ENCODE peak calls at places on chromosomes 1 and 21, in eight cellular contexts. One of them, this sample, is unnamed.

GRCh38 chr1:11078631-11079030 is 18.8 kb upstream of the SRM start:
- DNase-seq in Calu3: no peak
- DNase-seq in GM20000: no peak
- DNase-seq in AG04450: no peak
- DNase-seq in uterus: no peak
- DNase-seq in BJ: peak
- DNase-seq in heart right ventricle: no peak
- DNase-seq in tibial artery: no peak
- DNase-seq in this sample: no peak

GRCh38 chr21:17585875-17586450 is 26.7 kb downstream of the BTG3 start:
- DNase-seq in Calu3: peak
- DNase-seq in GM20000: no peak
- DNase-seq in AG04450: no peak
- DNase-seq in uterus: no peak
- DNase-seq in BJ: no peak
- DNase-seq in heart right ventricle: no peak
- DNase-seq in tibial artery: no peak
- DNase-seq in this sample: peak

GRCh38 chr1:221549815-221550214 is 192.1 kb downstream of the DUSP10 start:
- DNase-seq in Calu3: no peak
- DNase-seq in GM20000: no peak
- DNase-seq in AG04450: no peak
- DNase-seq in uterus: no peak
- DNase-seq in BJ: no peak
- DNase-seq in heart right ventricle: no peak
- DNase-seq in tibial artery: no peak
- DNase-seq in this sample: no peak

GRCh38 chr1:87706779-87707228 is 378.1 kb downstream of the LMO4 start:
- DNase-seq in Calu3: no peak
- DNase-seq in GM20000: no peak
- DNase-seq in AG04450: no peak
- DNase-seq in uterus: no peak
- DNase-seq in BJ: no peak
- DNase-seq in heart right ventricle: no peak
- DNase-seq in tibial artery: no peak
- DNase-seq in this sample: no peak

GRCh38 chr1:153636312-153636711 is 2.4 kb downstream of the CHTOP start:
- DNase-seq in Calu3: no peak
- DNase-seq in GM20000: no peak
- DNase-seq in AG04450: no peak
- DNase-seq in uterus: no peak
- DNase-seq in BJ: no peak
- DNase-seq in heart right ventricle: no peak
- DNase-seq in tibial artery: no peak
- DNase-seq in this sample: no peak

GRCh38 chr1:17316704-17317103 is 8.7 kb downstream of the PADI4 start:
- DNase-seq in Calu3: no peak
- DNase-seq in GM20000: no peak
- DNase-seq in AG04450: no peak
- DNase-seq in uterus: no peak
- DNase-seq in BJ: no peak
- DNase-seq in heart right ventricle: no peak
- DNase-seq in tibial artery: no peak
- DNase-seq in this sample: no peak

GRCh38 chr1:237562247-237562823 is 328.4 kb downstream of the ZP4 start:
- DNase-seq in Calu3: peak
- DNase-seq in GM20000: peak
- DNase-seq in AG04450: peak
- DNase-seq in uterus: no peak
- DNase-seq in BJ: peak
- DNase-seq in heart right ventricle: no peak
- DNase-seq in tibial artery: no peak
- DNase-seq in this sample: peak

GRCh38 chr1:72827285-72827684 is 544.9 kb upstream of the NEGR1 start:
- DNase-seq in Calu3: no peak
- DNase-seq in GM20000: no peak
- DNase-seq in AG04450: no peak
- DNase-seq in uterus: no peak
- DNase-seq in BJ: no peak
- DNase-seq in heart right ventricle: no peak
- DNase-seq in tibial artery: no peak
- DNase-seq in this sample: no peak

GRCh38 chr1:225388372-225388771 is 39.5 kb downstream of the LBR start:
- DNase-seq in Calu3: no peak
- DNase-seq in GM20000: no peak
- DNase-seq in AG04450: no peak
- DNase-seq in uterus: no peak
- DNase-seq in BJ: no peak
- DNase-seq in heart right ventricle: no peak
- DNase-seq in tibial artery: no peak
- DNase-seq in this sample: no peak

GRCh38 chr1:4778056-4778455 is 123.6 kb downstream of the AJAP1 start:
- DNase-seq in Calu3: no peak
- DNase-seq in GM20000: no peak
- DNase-seq in AG04450: no peak
- DNase-seq in uterus: no peak
- DNase-seq in BJ: no peak
- DNase-seq in heart right ventricle: no peak
- DNase-seq in tibial artery: no peak
- DNase-seq in this sample: no peak
- TF ChIP-seq CTCF in Calu3: no peak
- TF ChIP-seq CTCF in GM20000: no peak
- TF ChIP-seq CTCF in AG04450: no peak
- TF ChIP-seq CTCF in uterus: peak
- TF ChIP-seq CTCF in BJ: peak
- TF ChIP-seq CTCF in heart right ventricle: peak
- TF ChIP-seq CTCF in tibial artery: peak
- TF ChIP-seq CTCF in this sample: no peak

GRCh38 chr1:104132386-104132973 is 382.8 kb downstream of the AMY1C start:
- DNase-seq in Calu3: peak
- DNase-seq in GM20000: peak
- DNase-seq in AG04450: no peak
- DNase-seq in uterus: no peak
- DNase-seq in BJ: no peak
- DNase-seq in heart right ventricle: no peak
- DNase-seq in tibial artery: no peak
- DNase-seq in this sample: peak
- TF ChIP-seq CTCF in Calu3: no peak
- TF ChIP-seq CTCF in GM20000: no peak
- TF ChIP-seq CTCF in AG04450: no peak
- TF ChIP-seq CTCF in uterus: no peak
- TF ChIP-seq CTCF in BJ: no peak
- TF ChIP-seq CTCF in heart right ventricle: peak
- TF ChIP-seq CTCF in tibial artery: no peak
- TF ChIP-seq CTCF in this sample: peak

GRCh38 chr1:27429029-27429425 is 36.6 kb downstream of the GPR3 start:
- DNase-seq in Calu3: no peak
- DNase-seq in GM20000: no peak
- DNase-seq in AG04450: no peak
- DNase-seq in uterus: no peak
- DNase-seq in BJ: no peak
- DNase-seq in heart right ventricle: no peak
- DNase-seq in tibial artery: no peak
- DNase-seq in this sample: no peak

GRCh38 chr1:27428316-27429028 is 36.0 kb downstream of the GPR3 start:
- DNase-seq in Calu3: no peak
- DNase-seq in GM20000: no peak
- DNase-seq in AG04450: no peak
- DNase-seq in uterus: peak
- DNase-seq in BJ: no peak
- DNase-seq in heart right ventricle: peak
- DNase-seq in tibial artery: peak
- DNase-seq in this sample: no peak

GRCh38 chr1:27427836-27428315 is 35.5 kb downstream of the GPR3 start:
- DNase-seq in Calu3: no peak
- DNase-seq in GM20000: no peak
- DNase-seq in AG04450: no peak
- DNase-seq in uterus: no peak
- DNase-seq in BJ: no peak
- DNase-seq in heart right ventricle: no peak
- DNase-seq in tibial artery: no peak
- DNase-seq in this sample: no peak

GRCh38 chr1:27427329-27427728 is 34.9 kb downstream of the GPR3 start:
- DNase-seq in Calu3: no peak
- DNase-seq in GM20000: no peak
- DNase-seq in AG04450: no peak
- DNase-seq in uterus: no peak
- DNase-seq in BJ: no peak
- DNase-seq in heart right ventricle: no peak
- DNase-seq in tibial artery: no peak
- DNase-seq in this sample: no peak

GRCh38 chr1:27430903-27431653 is 38.7 kb downstream of the GPR3 start:
- DNase-seq in Calu3: no peak
- DNase-seq in GM20000: peak
- DNase-seq in AG04450: no peak
- DNase-seq in uterus: no peak
- DNase-seq in BJ: no peak
- DNase-seq in heart right ventricle: no peak
- DNase-seq in tibial artery: peak
- DNase-seq in this sample: no peak
- TF ChIP-seq CTCF in Calu3: no peak
- TF ChIP-seq CTCF in GM20000: no peak
- TF ChIP-seq CTCF in AG04450: no peak
- TF ChIP-seq CTCF in uterus: peak
- TF ChIP-seq CTCF in BJ: no peak
- TF ChIP-seq CTCF in heart right ventricle: peak
- TF ChIP-seq CTCF in tibial artery: no peak
- TF ChIP-seq CTCF in this sample: no peak

DNA sequence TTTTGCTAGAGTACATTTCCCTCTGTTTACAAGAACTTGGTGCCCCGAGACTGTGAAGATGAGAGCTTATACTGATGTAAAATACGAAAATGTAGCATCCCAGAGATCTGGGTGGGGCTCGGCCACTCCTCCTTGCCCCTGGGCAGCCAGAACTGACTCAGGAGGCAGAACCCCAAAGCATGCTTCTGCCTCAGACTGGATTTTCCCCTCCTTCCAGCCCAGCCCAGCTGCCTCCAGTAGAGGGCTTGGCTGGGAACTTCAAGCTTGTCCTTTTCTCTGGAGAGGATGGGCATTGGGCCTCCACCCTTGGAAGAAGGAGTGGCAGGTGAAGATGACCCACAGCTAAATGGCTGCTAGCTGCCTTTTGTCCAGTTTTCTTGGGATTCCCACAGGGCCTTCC is 24.3 kb upstream of the BTG2 start:
- DNase-seq in Calu3: no peak
- DNase-seq in GM20000: no peak
- DNase-seq in AG04450: no peak
- DNase-seq in uterus: peak
- DNase-seq in BJ: no peak
- DNase-seq in heart right ventricle: no peak
- DNase-seq in tibial artery: no peak
- DNase-seq in this sample: no peak
- TF ChIP-seq CTCF in Calu3: no peak
- TF ChIP-seq CTCF in GM20000: no peak
- TF ChIP-seq CTCF in AG04450: peak
- TF ChIP-seq CTCF in uterus: no peak
- TF ChIP-seq CTCF in BJ: peak
- TF ChIP-seq CTCF in heart right ventricle: peak
- TF ChIP-seq CTCF in tibial artery: no peak
- TF ChIP-seq CTCF in this sample: no peak

GRCh38 chr1:174314433-174314832 is 133.3 kb upstream of the GPR52 start:
- DNase-seq in Calu3: no peak
- DNase-seq in GM20000: no peak
- DNase-seq in AG04450: no peak
- DNase-seq in uterus: no peak
- DNase-seq in BJ: no peak
- DNase-seq in heart right ventricle: no peak
- DNase-seq in tibial artery: no peak
- DNase-seq in this sample: no peak

GRCh38 chr1:174308604-174309003 is 139.2 kb upstream of the GPR52 start:
- DNase-seq in Calu3: no peak
- DNase-seq in GM20000: no peak
- DNase-seq in AG04450: no peak
- DNase-seq in uterus: no peak
- DNase-seq in BJ: no peak
- DNase-seq in heart right ventricle: no peak
- DNase-seq in tibial artery: no peak
- DNase-seq in this sample: no peak
- TF ChIP-seq CTCF in Calu3: no peak
- TF ChIP-seq CTCF in GM20000: no peak
- TF ChIP-seq CTCF in AG04450: no peak
- TF ChIP-seq CTCF in uterus: no peak
- TF ChIP-seq CTCF in BJ: no peak
- TF ChIP-seq CTCF in heart right ventricle: no peak
- TF ChIP-seq CTCF in tibial artery: no peak
- TF ChIP-seq CTCF in this sample: no peak

GRCh38 chr1:18734001-18734400 is 103.4 kb downstream of the PAX7 start:
- DNase-seq in Calu3: no peak
- DNase-seq in GM20000: no peak
- DNase-seq in AG04450: no peak
- DNase-seq in uterus: no peak
- DNase-seq in BJ: no peak
- DNase-seq in heart right ventricle: no peak
- DNase-seq in tibial artery: no peak
- DNase-seq in this sample: peak

GRCh38 chr1:18730321-18730720 is 99.7 kb downstream of the PAX7 start:
- DNase-seq in Calu3: no peak
- DNase-seq in GM20000: no peak
- DNase-seq in AG04450: no peak
- DNase-seq in uterus: no peak
- DNase-seq in BJ: no peak
- DNase-seq in heart right ventricle: no peak
- DNase-seq in tibial artery: no peak
- DNase-seq in this sample: no peak

GRCh38 chr1:18731591-18732235 is 101.1 kb downstream of the PAX7 start:
- DNase-seq in Calu3: no peak
- DNase-seq in GM20000: no peak
- DNase-seq in AG04450: no peak
- DNase-seq in uterus: no peak
- DNase-seq in BJ: no peak
- DNase-seq in heart right ventricle: no peak
- DNase-seq in tibial artery: no peak
- DNase-seq in this sample: no peak

GRCh38 chr1:18732686-18733085 is 102.0 kb downstream of the PAX7 start:
- DNase-seq in Calu3: no peak
- DNase-seq in GM20000: no peak
- DNase-seq in AG04450: no peak
- DNase-seq in uterus: no peak
- DNase-seq in BJ: no peak
- DNase-seq in heart right ventricle: no peak
- DNase-seq in tibial artery: no peak
- DNase-seq in this sample: peak

GRCh38 chr1:18731148-18731547 is 100.5 kb downstream of the PAX7 start:
- DNase-seq in Calu3: no peak
- DNase-seq in GM20000: no peak
- DNase-seq in AG04450: no peak
- DNase-seq in uterus: no peak
- DNase-seq in BJ: no peak
- DNase-seq in heart right ventricle: no peak
- DNase-seq in tibial artery: no peak
- DNase-seq in this sample: no peak
- TF ChIP-seq CTCF in Calu3: no peak
- TF ChIP-seq CTCF in GM20000: no peak
- TF ChIP-seq CTCF in AG04450: no peak
- TF ChIP-seq CTCF in uterus: no peak
- TF ChIP-seq CTCF in BJ: no peak
- TF ChIP-seq CTCF in heart right ventricle: no peak
- TF ChIP-seq CTCF in tibial artery: no peak
- TF ChIP-seq CTCF in this sample: no peak

GRCh38 chr1:39133340-39133684 is 71.2 kb upstream of the MACF1 start:
- DNase-seq in Calu3: no peak
- DNase-seq in GM20000: no peak
- DNase-seq in AG04450: no peak
- DNase-seq in uterus: no peak
- DNase-seq in BJ: no peak
- DNase-seq in heart right ventricle: no peak
- DNase-seq in tibial artery: no peak
- DNase-seq in this sample: no peak
- TF ChIP-seq CTCF in Calu3: no peak
- TF ChIP-seq CTCF in GM20000: no peak
- TF ChIP-seq CTCF in AG04450: no peak
- TF ChIP-seq CTCF in uterus: no peak
- TF ChIP-seq CTCF in BJ: no peak
- TF ChIP-seq CTCF in heart right ventricle: no peak
- TF ChIP-seq CTCF in tibial artery: no peak
- TF ChIP-seq CTCF in this sample: no peak